ENCODE peak calls at places on chromosome 15, in ten cellular contexts. W is PC-9, H is heart left ventricle, V is heart right ventricle, L is MM.1S, N is colonic mucosa, K is ovary, E is neural progenitor cell, R is lung, A is pancreas. T is an unnamed sample. For H3K9me3, the result is how much of the 10 kb centered on the place peaks cover.

GRCh38 chr15:68542771-68543544 is 35.8 kb upstream of the CORO2B start:
- DNase-seq in W (no peak), N (peak), A (no peak), L (no peak), V (peak), H (no peak), E (no peak), R (peak), K (peak), T (no peak)

GRCh38 chr15:90225047-90225446 is 8.7 kb downstream of the CIB1 start:
- DNase-seq in A (no peak), W (no peak), R (no peak), N (no peak), K (no peak), V (no peak), E (no peak), H (no peak), L (no peak), T (no peak)

GRCh38 chr15:75171408-75171807 is 30.3 kb upstream of the C15orf39 start:
- DNase-seq in E (no peak), L (no peak), W (peak), H (no peak), A (no peak), R (no peak), V (no peak), K (no peak), N (no peak), T (no peak)

GRCh38 chr15:74799843-74800558 is 12.6 kb upstream of the LMAN1L start:
- DNase-seq in H (peak), W (peak), R (peak), E (peak), N (peak), K (no peak), L (peak), V (peak), A (peak), T (peak)

GRCh38 chr15:62112616-62113593 is 46.1 kb downstream of the C2CD4A start:
- DNase-seq in A (peak), N (no peak), W (peak), V (no peak), E (no peak), L (no peak), H (no peak), R (no peak), K (no peak), T (no peak)

GRCh38 chr15:51200791-51201190 is 106.1 kb upstream of the TNFAIP8L3 start:
- DNase-seq in A (no peak), V (no peak), E (no peak), H (no peak), W (no peak), L (no peak), K (no peak), R (no peak), N (no peak), T (no peak)

GRCh38 chr15:69446947-69447346 is 5.7 kb upstream of the RPLP1 start:
- DNase-seq in E (no peak), A (no peak), V (no peak), N (no peak), L (no peak), H (no peak), W (no peak), K (no peak), R (no peak), T (no peak)

GRCh38 chr15:72098076-72098475 is 19.9 kb downstream of the MYO9A start:
- DNase-seq in L (no peak), H (no peak), N (no peak), A (no peak), K (no peak), W (no peak), R (no peak), V (no peak), E (no peak), T (no peak)

GRCh38 chr15:51751687-51752683 is 588 bp downstream of the TMOD2 start:
- DNase-seq in E (peak), R (peak), N (peak), K (peak), A (peak), L (peak), H (no peak), W (no peak), V (peak), T (peak)

GRCh38 chr15:96578393-96578792 is 247.9 kb downstream of the NR2F2 start:
- DNase-seq in V (no peak), K (no peak), A (no peak), R (no peak), L (no peak), H (no peak), N (no peak), W (no peak), E (no peak), T (no peak)

GRCh38 chr15:71112429-71112828 is 2.8 kb upstream of the THSD4 start:
- DNase-seq in V (no peak), R (no peak), A (no peak), K (no peak), N (no peak), L (no peak), E (no peak), H (no peak), W (peak), T (no peak)

GRCh38 chr15:48634934-48635333 is 10.6 kb downstream of the FBN1 start:
- DNase-seq in K (no peak), A (no peak), H (no peak), R (no peak), E (no peak), L (no peak), V (no peak), W (no peak), N (no peak), T (no peak)

GRCh38 chr15:81199031-81199779 is 2.5 kb downstream of the IL16 start:
- DNase-seq in K (no peak), E (no peak), N (no peak), W (no peak), R (no peak), H (no peak), V (no peak), L (no peak), A (no peak), T (no peak)

GRCh38 chr15:94056314-94056713 is 175.0 kb upstream of the MCTP2 start:
- DNase-seq in H (no peak), E (no peak), K (no peak), A (no peak), R (no peak), L (peak), N (no peak), V (no peak), W (no peak), T (no peak)

GRCh38 chr15:95266481-95267061 is 1035.2 kb downstream of the MCTP2 start:
- DNase-seq in K (no peak), N (no peak), A (no peak), H (no peak), L (no peak), R (no peak), E (no peak), W (no peak), V (peak), T (no peak)

GRCh38 chr15:63819645-63820044 is 14.1 kb downstream of the HERC1 start:
- DNase-seq in A (no peak), K (no peak), W (no peak), R (no peak), V (no peak), L (no peak), N (no peak), H (no peak), E (no peak), T (no peak)

GRCh38 chr15:55712363-55712762 is 30.6 kb downstream of the PRTG start:
- DNase-seq in N (no peak), E (no peak), H (no peak), W (no peak), K (no peak), A (no peak), L (no peak), V (no peak), R (no peak), T (no peak)

GRCh38 chr15:76333720-76334437 is 2.7 kb upstream of the ISL2 start:
- DNase-seq in R (no peak), V (no peak), H (no peak), K (no peak), W (no peak), A (no peak), N (no peak), L (no peak), E (peak), T (no peak)

GRCh38 chr15:85743392-85744045 is 51.2 kb downstream of the KLHL25 start:
- DNase-seq in W (no peak), V (no peak), E (no peak), N (no peak), L (no peak), R (no peak), A (peak), K (no peak), H (no peak), T (no peak)

GRCh38 chr15:41429003-41429890 is 12.4 kb downstream of the RTF1 start:
- DNase-seq in V (no peak), E (no peak), N (peak), K (no peak), R (no peak), L (peak), A (no peak), W (no peak), H (no peak), T (no peak)

GRCh38 chr15:40069178-40070165 is 30.5 kb upstream of the SRP14 start:
- DNase-seq in H (peak), V (peak), A (peak), N (peak), W (peak), E (peak), L (no peak), R (peak), K (peak), T (peak)

GRCh38 chr15:31031471-31032064 is 40.1 kb upstream of the MTMR10 start:
- DNase-seq in V (no peak), R (no peak), L (peak), N (no peak), W (no peak), A (no peak), K (no peak), H (no peak), E (no peak), T (no peak)

GRCh38 chr15:70249616-70250015 is 151.9 kb upstream of the TLE3 start:
- DNase-seq in E (no peak), K (no peak), H (no peak), V (no peak), R (no peak), A (no peak), N (no peak), W (no peak), L (no peak), T (no peak)

GRCh38 chr15:40098489-40099261 is 10.0 kb downstream of the BMF start:
- DNase-seq in K (peak), W (peak), V (peak), A (peak), L (peak), H (no peak), N (peak), E (no peak), R (peak), T (peak)

GRCh38 chr15:67914537-67915373 is 74.9 kb upstream of the RNU6-1 start:
- DNase-seq in R (peak), L (no peak), H (peak), K (peak), E (peak), N (peak), A (peak), V (peak), W (no peak), T (peak)

DNA sequence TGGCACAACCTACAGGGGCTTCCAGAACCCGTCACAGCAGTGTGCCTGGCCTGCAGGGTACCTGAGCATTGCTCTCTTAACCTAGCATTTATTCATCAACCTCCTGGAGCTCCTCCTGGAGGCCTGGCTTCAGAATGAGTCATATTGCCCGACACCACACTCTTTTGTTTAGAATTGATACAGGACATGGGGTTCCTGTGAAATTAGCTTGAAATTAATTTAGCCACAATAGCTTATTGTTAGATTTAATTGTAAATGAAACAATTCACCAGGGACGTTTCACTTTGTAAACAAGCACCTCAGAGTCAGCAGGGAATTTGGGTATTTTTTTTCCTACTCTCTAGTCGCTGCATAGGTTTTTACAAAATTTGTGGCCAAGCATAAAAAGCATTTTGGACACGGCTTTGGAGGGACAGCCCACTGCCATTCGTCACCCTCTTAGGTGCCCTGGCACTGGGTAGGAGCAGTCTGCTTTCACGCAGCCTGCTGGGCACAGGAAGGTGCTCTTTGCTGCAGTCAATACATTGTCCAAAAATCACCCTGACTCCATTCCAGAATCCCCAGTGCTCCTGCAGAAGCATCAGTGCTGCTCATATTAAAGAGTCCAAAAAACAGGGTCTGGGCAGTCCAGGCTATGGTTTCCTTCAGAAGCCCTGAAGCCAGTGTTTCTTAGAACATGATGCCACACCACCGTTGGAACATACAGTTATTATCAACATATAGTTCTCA is 60.8 kb upstream of the MEF2A start:
- DNase-seq in V (peak), K (no peak), H (no peak), L (no peak), N (no peak), E (no peak), R (no peak), W (no peak), A (no peak), T (no peak)
- TF ChIP-seq CTCF in V (peak), K (no peak), H (peak), L (no peak), N (no peak), E (no peak), R (no peak), W (no peak), A (no peak), T (no peak)

GRCh38 chr15:25053000-25053815 is 98.4 kb downstream of the SNRPN start:
- DNase-seq in A (peak), V (no peak), H (no peak), N (peak), R (peak), E (no peak), L (no peak), W (no peak), K (no peak), T (no peak)

GRCh38 chr15:25052191-25052999 is 97.6 kb downstream of the SNRPN start:
- DNase-seq in R (peak), N (no peak), E (no peak), A (peak), L (no peak), K (no peak), H (no peak), V (peak), W (no peak), T (no peak)

GRCh38 chr15:25055356-25056068 is 100.7 kb downstream of the SNRPN start:
- DNase-seq in V (peak), W (no peak), L (no peak), A (peak), R (peak), H (no peak), E (no peak), K (no peak), N (peak), T (no peak)

GRCh38 chr15:25054943-25055342 is 100.2 kb downstream of the SNRPN start:
- DNase-seq in W (no peak), V (no peak), L (no peak), N (no peak), K (no peak), A (peak), R (no peak), E (no peak), H (no peak), T (no peak)

GRCh38 chr15:25054329-25054728 is 99.5 kb downstream of the SNRPN start:
- DNase-seq in R (peak), K (no peak), E (no peak), L (no peak), W (no peak), V (no peak), H (no peak), A (peak), N (no peak), T (no peak)
- H3K9me3 ChIP-seq in R (under half), K (half or more), E (under half), L (under half), W (under half), V (under half), H (half or more), A (under half), N (under half), T (half or more)

GRCh38 chr15:57307527-57308193 is 68.6 kb upstream of the CGNL1 start:
- DNase-seq in A (no peak), H (peak), R (no peak), K (no peak), E (no peak), N (no peak), W (no peak), V (no peak), L (no peak), T (no peak)

GRCh38 chr15:57306305-57306943 is 69.9 kb upstream of the CGNL1 start:
- DNase-seq in E (peak), H (peak), A (peak), L (peak), N (peak), R (peak), K (peak), W (no peak), V (peak), T (peak)

GRCh38 chr15:57305009-57305408 is 71.3 kb upstream of the CGNL1 start:
- DNase-seq in R (no peak), E (no peak), A (no peak), V (no peak), L (no peak), K (no peak), W (no peak), N (no peak), H (no peak), T (no peak)

GRCh38 chr15:57310876-57311275 is 65.4 kb upstream of the CGNL1 start:
- DNase-seq in V (no peak), K (no peak), L (no peak), E (no peak), A (no peak), H (peak), R (no peak), N (no peak), W (no peak), T (no peak)

GRCh38 chr15:57306944-57307411 is 69.3 kb upstream of the CGNL1 start:
- DNase-seq in V (no peak), H (peak), L (no peak), W (no peak), E (no peak), N (no peak), K (no peak), R (no peak), A (no peak), T (no peak)
- TF ChIP-seq CTCF in V (peak), H (peak), L (no peak), W (peak), E (no peak), N (peak), K (no peak), R (no peak), A (no peak), T (no peak)

GRCh38 chr15:26472661-26473060 is 300.2 kb downstream of the GABRB3 start:
- DNase-seq in H (no peak), L (no peak), K (no peak), V (no peak), R (no peak), E (no peak), W (no peak), A (no peak), N (no peak), T (no peak)
- H3K9me3 ChIP-seq in H (under half), L (under half), K (under half), V (under half), R (under half), E (under half), W (under half), A (under half), N (under half), T (half or more)

GRCh38 chr15:44441095-44441501 is 13.7 kb downstream of the CTDSPL2 start:
- DNase-seq in K (no peak), L (no peak), A (no peak), V (no peak), R (no peak), E (no peak), N (no peak), W (no peak), H (no peak), T (no peak)
- TF ChIP-seq CTCF in K (no peak), L (no peak), A (no peak), V (no peak), R (no peak), E (no peak), N (no peak), W (no peak), H (no peak), T (no peak)

GRCh38 chr15:22237891-22238275 is 157.6 kb downstream of the OR4M2 start:
- DNase-seq in W (no peak), K (no peak), A (no peak), N (no peak), V (no peak), R (no peak), L (no peak), E (no peak), H (peak), T (no peak)

GRCh38 chr15:22239806-22240180 is 159.5 kb downstream of the OR4M2 start:
- DNase-seq in N (no peak), E (no peak), W (no peak), H (peak), L (no peak), K (no peak), V (no peak), A (no peak), R (no peak), T (no peak)

GRCh38 chr15:22241451-22241850 is 161.1 kb downstream of the OR4M2 start:
- DNase-seq in V (no peak), A (no peak), N (no peak), K (no peak), W (no peak), E (no peak), H (peak), L (no peak), R (no peak), T (peak)

GRCh38 chr15:22240951-22241350 is 160.6 kb downstream of the OR4M2 start:
- DNase-seq in N (no peak), V (no peak), L (no peak), R (no peak), H (peak), E (no peak), K (no peak), W (no peak), A (no peak), T (no peak)

GRCh38 chr15:22240403-22240802 is 160.1 kb downstream of the OR4M2 start:
- DNase-seq in H (no peak), V (no peak), A (no peak), W (no peak), N (no peak), E (no peak), L (no peak), K (no peak), R (no peak), T (no peak)
- H3K9me3 ChIP-seq in H (under half), V (under half), A (under half), W (under half), N (under half), E (under half), L (under half), K (under half), R (under half), T (half or more)

DNA sequence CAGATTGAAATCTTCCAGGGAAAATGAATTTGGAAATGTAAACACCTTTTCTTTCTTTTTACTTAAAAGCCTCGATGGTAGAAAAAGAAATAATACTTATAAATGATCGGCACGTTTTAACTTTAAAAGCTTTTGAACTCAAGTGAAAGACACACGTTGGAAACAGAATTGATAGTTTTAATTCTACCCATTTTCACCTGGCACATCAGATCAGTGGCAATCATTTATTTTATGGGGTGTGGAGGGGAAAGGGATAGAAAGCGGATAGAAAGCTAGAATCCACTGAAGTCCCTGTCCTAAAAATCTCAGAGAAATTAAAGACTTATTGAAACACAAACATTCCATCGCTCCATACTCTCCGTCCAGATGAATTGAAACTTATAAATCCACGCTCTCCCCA is 8.4 kb upstream of the MEIS2 start:
- DNase-seq in A (no peak), R (no peak), V (no peak), W (no peak), L (no peak), E (no peak), N (no peak), H (no peak), K (no peak), T (no peak)
- TF ChIP-seq CTCF in A (no peak), R (no peak), V (no peak), W (no peak), L (no peak), E (no peak), N (no peak), H (no peak), K (no peak), T (no peak)

GRCh38 chr15:25178835-25179672 is 224.3 kb downstream of the SNRPN start:
- DNase-seq in N (no peak), K (peak), R (peak), H (peak), W (no peak), L (no peak), E (no peak), A (peak), V (no peak), T (peak)
- H3K9me3 ChIP-seq in N (under half), K (under half), R (under half), H (half or more), W (under half), L (under half), E (under half), A (under half), V (under half), T (half or more)